ENCODE peak calls at places on chromosome 6, in seven cellular contexts. One of them, this sample, is unnamed.

GRCh38 chr6:35663447-35664235 is 25.1 kb downstream of the FKBP5 start:
- DNase-seq in astrocyte of the spinal cord: peak; percentile 83
- DNase-seq in non-pigmented ciliary epithelial cell: peak; percentile 58
- DNase-seq in HAP-1: no peak
- DNase-seq in WTC11: no peak
- DNase-seq in hippocampal formation: no peak
- DNase-seq in HFFc6: peak; percentile 74
- DNase-seq in this sample: peak; percentile 67

GRCh38 chr6:108766419-108766818 is 81.8 kb upstream of the ARMC2 start:
- DNase-seq in astrocyte of the spinal cord: no peak
- DNase-seq in non-pigmented ciliary epithelial cell: no peak
- DNase-seq in HAP-1: no peak
- DNase-seq in WTC11: no peak
- DNase-seq in hippocampal formation: no peak
- DNase-seq in HFFc6: no peak
- DNase-seq in this sample: no peak

GRCh38 chr6:40722553-40723258 is 135.5 kb upstream of the LRFN2 start:
- DNase-seq in astrocyte of the spinal cord: peak; percentile 26
- DNase-seq in non-pigmented ciliary epithelial cell: peak; percentile 9
- DNase-seq in HAP-1: no peak
- DNase-seq in WTC11: no peak
- DNase-seq in hippocampal formation: no peak
- DNase-seq in HFFc6: no peak
- DNase-seq in this sample: no peak

GRCh38 chr6:30508890-30509736 is 19.8 kb downstream of the HLA-E start:
- DNase-seq in astrocyte of the spinal cord: no peak
- DNase-seq in non-pigmented ciliary epithelial cell: no peak
- DNase-seq in HAP-1: no peak
- DNase-seq in WTC11: no peak
- DNase-seq in hippocampal formation: no peak
- DNase-seq in HFFc6: peak; percentile 36
- DNase-seq in this sample: peak; percentile 50

GRCh38 chr6:152634773-152635172 is 2.4 kb downstream of the SYNE1 start:
- DNase-seq in astrocyte of the spinal cord: no peak
- DNase-seq in non-pigmented ciliary epithelial cell: no peak
- DNase-seq in HAP-1: no peak
- DNase-seq in WTC11: no peak
- DNase-seq in hippocampal formation: no peak
- DNase-seq in HFFc6: no peak
- DNase-seq in this sample: no peak

GRCh38 chr6:39049575-39050283 is 1.1 kb downstream of the GLP1R start:
- DNase-seq in astrocyte of the spinal cord: no peak
- DNase-seq in non-pigmented ciliary epithelial cell: no peak
- DNase-seq in HAP-1: no peak
- DNase-seq in WTC11: peak; percentile 39
- DNase-seq in hippocampal formation: no peak
- DNase-seq in HFFc6: no peak
- DNase-seq in this sample: no peak

GRCh38 chr6:34964564-34964963 is 75.5 kb downstream of the ANKS1A start:
- DNase-seq in astrocyte of the spinal cord: peak; percentile 30
- DNase-seq in non-pigmented ciliary epithelial cell: no peak
- DNase-seq in HAP-1: no peak
- DNase-seq in WTC11: no peak
- DNase-seq in hippocampal formation: no peak
- DNase-seq in HFFc6: no peak
- DNase-seq in this sample: peak; percentile 18

GRCh38 chr6:28218312-28219248 is 6.5 kb upstream of the ZSCAN9 start:
- DNase-seq in astrocyte of the spinal cord: peak; percentile 58
- DNase-seq in non-pigmented ciliary epithelial cell: no peak
- DNase-seq in HAP-1: no peak
- DNase-seq in WTC11: peak; percentile 54
- DNase-seq in hippocampal formation: peak; percentile 73
- DNase-seq in HFFc6: peak; percentile 24
- DNase-seq in this sample: peak; percentile 67

GRCh38 chr6:37099442-37099841 is 70.5 kb upstream of the PIM1 start:
- DNase-seq in astrocyte of the spinal cord: no peak
- DNase-seq in non-pigmented ciliary epithelial cell: no peak
- DNase-seq in HAP-1: no peak
- DNase-seq in WTC11: no peak
- DNase-seq in hippocampal formation: no peak
- DNase-seq in HFFc6: peak; percentile 31
- DNase-seq in this sample: peak; percentile 9

GRCh38 chr6:89023591-89024441 is 56.7 kb upstream of the PNRC1 start:
- DNase-seq in astrocyte of the spinal cord: peak; percentile 11
- DNase-seq in non-pigmented ciliary epithelial cell: no peak
- DNase-seq in HAP-1: no peak
- DNase-seq in WTC11: no peak
- DNase-seq in hippocampal formation: no peak
- DNase-seq in HFFc6: no peak
- DNase-seq in this sample: peak; percentile 34

GRCh38 chr6:43171284-43172126 is 436 bp downstream of the SRF start:
- DNase-seq in astrocyte of the spinal cord: no peak
- DNase-seq in non-pigmented ciliary epithelial cell: no peak
- DNase-seq in HAP-1: no peak
- DNase-seq in WTC11: peak; percentile 35
- DNase-seq in hippocampal formation: no peak
- DNase-seq in HFFc6: no peak
- DNase-seq in this sample: no peak

GRCh38 chr6:142771162-142771561 is 173.8 kb downstream of the HIVEP2 start:
- DNase-seq in astrocyte of the spinal cord: no peak
- DNase-seq in non-pigmented ciliary epithelial cell: no peak
- DNase-seq in HAP-1: no peak
- DNase-seq in WTC11: no peak
- DNase-seq in hippocampal formation: no peak
- DNase-seq in HFFc6: no peak
- DNase-seq in this sample: no peak

This sample was measured in LHCN-M2.